ENCODE peak calls at places on chromosomes 6 and 20, in eight cellular contexts. O is EH; I is T-helper 9 cell; S is hepatocyte; P is stimulated activated CD4-positive, alpha-beta T cell treated with anti-CD3 and anti-CD28 coated beads, Interleukin-15, amount 100 ng/mL, for 24 hours; G is D341Med; M is kidney glomerular epithelial cell; B is GM04503. Z is an unnamed sample.

GRCh38 chr20:10640897-10641296 is 32.9 kb downstream of the JAG1 start:
- DNase-seq in M (no peak), B (no peak), I (no peak), O (peak; percentile 7), P (no peak), S (no peak), G (no peak), Z (no peak)

GRCh38 chr6:161417712-161418457 is 144.0 kb upstream of the AGPAT4 start:
- DNase-seq in O (peak; percentile 68), G (no peak), S (peak; percentile 49), P (no peak), M (peak; percentile 69), I (no peak), B (no peak), Z (no peak)

GRCh38 chr20:48949304-48950170 is 28.0 kb downstream of the ARFGEF2 start:
- DNase-seq in I (no peak), P (no peak), M (no peak), B (no peak), S (no peak), O (no peak), G (no peak), Z (no peak)

GRCh38 chr6:143555071-143555492 is 43.6 kb upstream of the FUCA2 start:
- DNase-seq in I (no peak), M (no peak), B (no peak), G (no peak), S (no peak), O (no peak), P (no peak), Z (no peak)

GRCh38 chr20:46784450-46785127 is 75.1 kb downstream of the SLC2A10 start:
- DNase-seq in S (no peak), G (no peak), I (no peak), M (no peak), P (no peak), B (peak; percentile 39), O (peak; percentile 70), Z (no peak)

GRCh38 chr6:113381957-113382356 is 475.2 kb upstream of the MARCKS start:
- DNase-seq in S (no peak), B (no peak), G (no peak), I (no peak), M (no peak), O (peak; percentile 76), P (no peak), Z (no peak)

GRCh38 chr6:158661156-158661555 is 11.3 kb downstream of the SYTL3 start:
- DNase-seq in M (no peak), P (no peak), I (no peak), B (no peak), G (no peak), O (no peak), S (no peak), Z (no peak)

GRCh38 chr20:53926428-53927028 is 143.9 kb downstream of the BCAS1 start:
- DNase-seq in O (peak; percentile 91), B (peak; percentile 91), G (no peak), M (peak; percentile 95), P (peak; percentile 58), I (no peak), S (peak; percentile 78), Z (peak; percentile 100)

GRCh38 chr20:43404880-43405279 is 52.8 kb upstream of the SRSF6 start:
- DNase-seq in O (peak; percentile 13), B (no peak), P (peak; percentile 62), I (no peak), S (no peak), G (no peak), M (no peak), Z (no peak)

GRCh38 chr20:6040958-6041807 is 12.7 kb downstream of the LRRN4 start:
- DNase-seq in M (no peak), G (no peak), S (no peak), I (no peak), P (no peak), B (no peak), O (no peak), Z (no peak)

GRCh38 chr6:3252861-3253596 is 5.7 kb upstream of the PSMG4 start:
- DNase-seq in I (no peak), M (no peak), S (no peak), P (no peak), B (no peak), O (no peak), G (no peak), Z (no peak)

GRCh38 chr6:104381907-104382306 is 477.8 kb downstream of the HACE1 start:
- DNase-seq in I (no peak), G (no peak), O (no peak), B (no peak), S (no peak), M (no peak), P (no peak), Z (no peak)

GRCh38 chr6:109770779-109771178 is 79.7 kb downstream of the FIG4 start:
- DNase-seq in B (no peak), G (no peak), P (no peak), M (no peak), O (no peak), I (no peak), S (no peak), Z (no peak)

GRCh38 chr20:40754372-40754943 is 65.4 kb upstream of the MAFB start:
- DNase-seq in B (no peak), I (no peak), G (no peak), O (peak; percentile 27), M (no peak), S (peak; percentile 26), P (no peak), Z (no peak)